ENCODE peak calls at places on chromosomes 12 and 14, in nine cellular contexts. S is IMR-90, M is lower leg skin, Z is pancreas, O is coronary artery, U is heart right ventricle, Y is AG04450, D is glutamatergic neuron, W is GM20000. B is an unnamed sample.

GRCh38 chr12:7155471-7156034 is 25.4 kb downstream of the CLSTN3 start:
- DNase-seq in M (no peak), S (no peak), Z (peak), U (no peak), Y (no peak), D (no peak), W (no peak), O (no peak), B (no peak)

GRCh38 chr14:99733221-99733550 is 49.1 kb downstream of the CYP46A1 start:
- DNase-seq in D (no peak), S (no peak), U (no peak), O (no peak), W (no peak), M (no peak), Y (no peak), Z (no peak), B (no peak)

GRCh38 chr14:100582496-100583165 is 4.6 kb downstream of the BEGAIN start:
- DNase-seq in U (no peak), D (peak), O (no peak), Z (no peak), Y (no peak), W (no peak), S (no peak), M (peak), B (no peak)

GRCh38 chr12:121908702-121909101 is 9.7 kb upstream of the CFAP251 start:
- DNase-seq in S (no peak), U (no peak), D (no peak), W (no peak), O (no peak), Z (no peak), M (no peak), Y (no peak), B (no peak)

GRCh38 chr12:30822385-30823139 is 67.8 kb upstream of the CAPRIN2 start:
- DNase-seq in Z (peak), Y (no peak), O (peak), D (peak), W (peak), U (peak), S (peak), M (peak), B (peak)

GRCh38 chr12:47905313-47905730 is 528 bp upstream of the VDR start:
- DNase-seq in Y (no peak), U (peak), Z (peak), M (peak), S (no peak), D (peak), O (no peak), W (peak), B (no peak)

GRCh38 chr12:117000316-117000715 is 89.6 kb downstream of the FBXW8 start:
- DNase-seq in Z (no peak), O (no peak), S (no peak), M (no peak), U (no peak), D (no peak), Y (no peak), W (no peak), B (no peak)

GRCh38 chr12:88955541-88955940 is 375.3 kb upstream of the KITLG start:
- DNase-seq in O (no peak), M (no peak), Y (no peak), W (no peak), S (no peak), D (no peak), Z (no peak), U (no peak), B (no peak)

GRCh38 chr12:59940676-59941342 is 345.0 kb downstream of the SLC16A7 start:
- DNase-seq in Z (no peak), M (no peak), W (no peak), U (no peak), S (no peak), O (no peak), Y (no peak), D (no peak), B (no peak)

GRCh38 chr12:11496157-11496851 is 100.9 kb upstream of the PRB2 start:
- DNase-seq in D (no peak), S (no peak), W (no peak), O (no peak), M (no peak), Y (no peak), Z (no peak), U (no peak), B (no peak)

GRCh38 chr14:51442513-51443175 is 202.6 kb downstream of the TMX1 start:
- DNase-seq in Y (peak), O (no peak), D (no peak), Z (no peak), W (no peak), M (no peak), U (no peak), S (peak), B (no peak)

GRCh38 chr12:49903700-49904423 is at the start of gene FAIM2:
- DNase-seq in S (peak), Z (no peak), O (no peak), Y (peak), M (no peak), D (peak), U (peak), W (no peak), B (peak)

GRCh38 chr12:32921397-32921796 is 24.8 kb upstream of the PKP2 start:
- DNase-seq in M (no peak), S (no peak), W (no peak), Y (no peak), D (no peak), O (no peak), U (no peak), Z (no peak), B (no peak)

GRCh38 chr14:65565948-65566347 is 153.4 kb downstream of the FUT8 start:
- DNase-seq in U (no peak), S (no peak), D (no peak), Z (no peak), W (no peak), M (no peak), Y (no peak), O (no peak), B (no peak)

GRCh38 chr12:48198619-48198973 is 4.5 kb downstream of the OR10AD1 start:
- DNase-seq in S (no peak), M (peak), U (peak), Y (no peak), W (no peak), Z (peak), D (peak), O (peak), B (no peak)

GRCh38 chr12:79935624-79936040 is 735 bp upstream of the PPP1R12A start:
- DNase-seq in W (peak), D (no peak), Z (no peak), U (no peak), Y (no peak), S (peak), O (no peak), M (no peak), B (no peak)

GRCh38 chr12:6535960-6536847 is 1.9 kb downstream of the GAPDH start:
- DNase-seq in W (no peak), M (no peak), Z (no peak), O (no peak), U (no peak), Y (no peak), D (no peak), S (no peak), B (no peak)

GRCh38 chr14:51242545-51243490 is 2.8 kb downstream of the TMX1 start:
- DNase-seq in S (no peak), O (no peak), D (peak), M (no peak), W (no peak), Z (no peak), U (no peak), Y (no peak), B (no peak)

GRCh38 chr12:18139989-18140596 is 50.1 kb upstream of the RERGL start:
- DNase-seq in M (no peak), D (no peak), S (peak), U (no peak), Y (no peak), O (no peak), Z (no peak), W (peak), B (no peak)

GRCh38 chr12:110224379-110225304 is 56.4 kb upstream of the ATP2A2 start:
- DNase-seq in Y (peak), Z (no peak), W (no peak), S (peak), O (no peak), U (no peak), D (no peak), M (no peak), B (no peak)

GRCh38 chr12:68007466-68007865 is 18.2 kb downstream of the IFNG-AS1 start:
- DNase-seq in Z (no peak), M (no peak), U (no peak), W (no peak), Y (no peak), S (peak), O (no peak), D (no peak), B (no peak)

DNA sequence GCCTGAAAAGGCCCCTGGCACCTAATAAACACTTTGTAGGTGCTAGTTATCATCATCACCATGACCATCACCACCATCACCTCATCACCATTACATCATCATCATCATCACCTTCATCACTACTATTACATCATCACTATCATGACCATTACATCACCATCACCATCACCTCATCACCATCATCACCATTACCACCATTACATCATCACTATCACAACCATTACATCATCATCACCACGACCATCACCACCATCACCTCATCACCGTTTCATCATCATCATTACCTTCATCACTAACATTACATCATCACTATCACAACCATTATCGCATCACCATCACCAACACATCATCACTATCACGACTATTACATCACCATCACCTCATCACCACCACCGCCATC is 132.8 kb downstream of the RIMBP2 start:
- DNase-seq in U (no peak), W (no peak), S (no peak), M (no peak), D (no peak), O (no peak), Z (no peak), Y (no peak), B (no peak)
- TF ChIP-seq CTCF in U (no peak), W (no peak), S (no peak), M (peak), D (no peak), O (no peak), Z (no peak), Y (no peak), B (no peak)

GRCh38 chr14:97013878-97014277 is 216.7 kb downstream of the VRK1 start:
- DNase-seq in W (no peak), S (no peak), D (no peak), O (no peak), M (no peak), Y (no peak), Z (no peak), U (no peak), B (no peak)

GRCh38 chr14:97005908-97006307 is 208.7 kb downstream of the VRK1 start:
- DNase-seq in M (no peak), S (no peak), U (no peak), O (no peak), Y (no peak), D (no peak), W (no peak), Z (no peak), B (no peak)

DNA sequence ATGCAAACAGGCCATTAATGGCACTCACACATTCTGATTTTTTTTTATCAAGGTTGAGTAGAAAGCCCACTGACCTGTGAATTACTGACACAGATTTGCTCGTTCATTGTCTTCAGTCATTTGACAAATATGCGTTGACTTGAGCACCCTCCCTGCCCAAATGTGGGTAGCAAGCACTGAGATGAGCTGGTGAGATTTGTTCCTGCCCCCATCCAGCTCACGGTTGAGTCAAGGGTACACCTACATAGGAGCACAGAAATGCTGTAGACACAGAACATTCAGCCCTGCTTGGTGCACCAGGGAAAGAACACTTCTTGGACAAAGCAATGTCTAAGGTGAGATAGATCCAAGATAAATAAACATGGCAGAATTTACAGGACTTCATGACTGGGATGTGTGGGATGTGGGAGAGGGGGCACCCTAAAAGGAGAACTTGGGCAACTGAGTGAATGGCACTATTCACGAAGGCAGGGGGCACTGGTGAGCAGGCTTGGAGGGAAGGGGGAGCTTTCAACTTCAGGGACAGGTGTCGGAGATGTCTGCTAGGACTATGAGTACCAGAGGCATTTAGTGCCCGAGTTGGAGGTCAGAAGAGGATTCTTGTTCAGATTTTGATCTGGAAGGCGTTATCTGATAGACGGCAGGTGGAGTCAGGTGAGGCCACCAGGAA is 213.4 kb downstream of the VRK1 start:
- DNase-seq in Z (no peak), M (no peak), W (no peak), D (no peak), Y (no peak), O (no peak), U (no peak), S (no peak), B (no peak)
- TF ChIP-seq CTCF in Z (no peak), M (no peak), W (no peak), D (peak), Y (no peak), O (no peak), U (no peak), S (no peak), B (peak)

GRCh38 chr12:78396538-78396937 is 468.0 kb upstream of the SYT1 start:
- DNase-seq in O (no peak), Y (no peak), S (no peak), Z (no peak), M (no peak), W (no peak), D (no peak), U (no peak), B (no peak)

GRCh38 chr12:78390920-78391319 is 473.7 kb upstream of the SYT1 start:
- DNase-seq in Z (no peak), M (no peak), U (no peak), O (no peak), D (no peak), S (no peak), Y (no peak), W (no peak), B (no peak)

GRCh38 chr12:78388461-78388860 is 476.1 kb upstream of the SYT1 start:
- DNase-seq in Z (no peak), O (no peak), W (no peak), Y (no peak), S (no peak), D (no peak), U (no peak), M (no peak), B (no peak)

GRCh38 chr12:78387721-78388120 is 476.9 kb upstream of the SYT1 start:
- DNase-seq in Y (no peak), M (no peak), S (no peak), U (no peak), O (no peak), W (no peak), D (no peak), Z (no peak), B (no peak)

GRCh38 chr12:78392918-78393317 is 471.7 kb upstream of the SYT1 start:
- DNase-seq in Z (no peak), S (peak), W (no peak), M (no peak), O (no peak), Y (no peak), U (no peak), D (no peak), B (no peak)
- TF ChIP-seq CTCF in Z (no peak), S (peak), W (no peak), M (no peak), O (no peak), Y (peak), U (no peak), D (no peak), B (peak)

DNA sequence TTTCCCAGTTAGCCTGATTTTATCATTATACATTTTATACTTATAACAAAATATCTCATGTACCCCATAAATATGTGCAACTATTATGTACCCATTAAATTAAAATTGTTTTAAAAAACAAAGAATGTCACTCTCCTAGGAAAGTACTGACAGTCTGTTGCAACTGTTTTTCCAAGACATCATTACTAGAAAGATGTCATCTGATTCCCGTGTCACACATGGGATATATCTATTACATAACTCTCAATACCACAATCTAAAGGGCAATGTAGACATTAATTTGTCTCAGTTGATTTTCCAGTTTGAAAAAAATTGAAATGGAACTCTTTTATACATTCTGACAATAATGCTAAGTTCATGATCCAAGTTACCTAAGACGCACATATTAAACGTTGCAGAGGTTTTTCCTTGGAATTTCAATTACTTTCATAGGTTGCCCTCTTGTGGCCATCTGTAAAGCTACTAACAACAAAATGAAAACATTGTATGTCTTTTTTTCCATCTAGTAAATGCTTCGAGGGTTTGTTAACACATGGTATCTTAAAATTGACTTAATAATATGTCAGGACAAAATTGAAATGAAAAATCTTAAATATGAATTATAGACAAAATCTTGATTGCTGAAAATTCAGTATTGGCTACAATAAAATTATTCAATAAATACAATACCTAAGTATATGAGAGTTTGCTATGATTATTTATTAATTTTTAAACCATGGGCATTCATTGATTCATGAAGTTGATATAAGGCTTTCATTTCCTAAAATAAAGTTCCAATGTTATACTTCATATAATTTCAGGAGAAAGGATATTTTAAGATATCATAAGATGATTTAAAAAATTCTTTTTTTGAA is 131.6 kb downstream of the PPFIA2 start:
- DNase-seq in Z (no peak), Y (peak), M (no peak), S (peak), U (no peak), D (no peak), W (peak), O (no peak), B (no peak)
- TF ChIP-seq CTCF in Z (peak), Y (peak), M (no peak), S (peak), U (peak), D (peak), W (no peak), O (peak), B (peak)

GRCh38 chr12:26043139-26044006 is 81.5 kb downstream of the BHLHE41 start:
- DNase-seq in Z (no peak), W (no peak), Y (no peak), U (no peak), S (no peak), M (no peak), O (no peak), D (no peak), B (no peak)

GRCh38 chr12:26042645-26043044 is 82.2 kb downstream of the BHLHE41 start:
- DNase-seq in D (no peak), O (no peak), U (no peak), Z (no peak), Y (no peak), S (no peak), M (no peak), W (no peak), B (no peak)

GRCh38 chr12:26046203-26046602 is 78.6 kb downstream of the BHLHE41 start:
- DNase-seq in D (no peak), O (no peak), S (no peak), Z (no peak), Y (no peak), U (no peak), W (no peak), M (no peak), B (no peak)

GRCh38 chr12:26044592-26044991 is 80.2 kb downstream of the BHLHE41 start:
- DNase-seq in Z (no peak), M (no peak), S (no peak), O (no peak), W (no peak), D (no peak), U (no peak), Y (no peak), B (no peak)

GRCh38 chr12:26044007-26044394 is 80.8 kb downstream of the BHLHE41 start:
- DNase-seq in O (no peak), S (peak), M (no peak), D (no peak), Y (no peak), U (no peak), Z (no peak), W (no peak), B (no peak)
- TF ChIP-seq CTCF in O (no peak), S (no peak), M (no peak), D (no peak), Y (no peak), U (no peak), Z (no peak), W (no peak), B (no peak)

DNA sequence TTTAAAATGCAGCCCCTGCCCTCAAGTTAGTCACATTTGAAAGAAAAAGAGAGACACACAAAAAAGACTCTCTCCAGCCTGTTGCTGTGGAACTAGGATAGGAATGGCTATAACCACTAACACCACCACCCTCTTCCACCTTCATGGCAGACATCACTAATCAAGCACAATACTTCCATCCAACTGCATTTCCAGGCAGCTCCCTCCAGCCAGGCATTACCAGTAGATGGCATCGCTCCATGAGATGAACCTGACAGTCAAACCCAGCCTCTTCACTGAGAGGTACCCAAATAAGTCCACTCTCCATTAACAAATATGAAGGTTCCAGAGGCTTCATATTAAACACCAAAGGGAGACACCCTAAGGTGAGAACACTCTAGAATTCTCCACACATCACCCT is 24.4 kb downstream of the SLC8B1 start:
- DNase-seq in W (no peak), U (no peak), O (no peak), Z (no peak), S (no peak), D (no peak), Y (no peak), M (no peak), B (no peak)
- TF ChIP-seq CTCF in W (no peak), U (no peak), O (no peak), Z (no peak), S (peak), D (no peak), Y (peak), M (no peak), B (no peak)

DNA sequence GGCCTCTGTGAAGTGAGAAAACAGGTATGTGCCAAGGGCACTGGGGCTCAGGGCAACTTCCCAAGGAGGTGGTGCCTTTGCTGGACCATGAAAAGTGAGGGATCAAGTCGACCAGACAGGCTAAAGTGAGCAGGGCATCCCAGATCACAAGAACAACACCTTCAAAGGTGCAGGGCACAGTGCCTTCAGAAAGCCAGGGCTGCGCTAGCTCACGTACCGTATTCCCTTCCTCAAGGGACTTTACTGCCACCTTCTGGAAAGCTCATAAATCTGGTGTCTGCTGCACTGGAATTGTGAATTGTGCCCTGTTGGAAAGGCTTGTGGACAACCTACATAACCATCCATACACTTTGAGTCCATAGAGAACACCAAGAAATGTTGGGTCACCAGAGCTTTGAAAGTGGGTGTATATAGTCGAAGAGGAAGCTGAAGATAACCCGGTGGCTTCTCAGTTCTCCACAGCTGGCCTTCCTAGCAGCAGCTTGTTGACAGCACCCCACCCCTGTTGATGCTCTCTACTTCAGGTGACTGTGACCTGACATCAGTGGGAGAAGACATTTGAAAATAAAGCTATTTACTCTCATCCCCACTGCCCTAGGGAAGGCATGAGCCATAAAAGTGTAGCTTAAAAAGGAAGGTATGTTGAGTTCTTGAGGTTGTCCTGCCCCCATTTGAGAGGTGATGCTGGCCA is 24.5 kb downstream of the FIGNL2 start:
- DNase-seq in Z (peak), O (no peak), Y (peak), W (no peak), U (no peak), M (no peak), D (no peak), S (peak), B (no peak)
- TF ChIP-seq CTCF in Z (peak), O (peak), Y (peak), W (no peak), U (peak), M (no peak), D (no peak), S (peak), B (peak)

GRCh38 chr12:53025250-53025649 is 19.0 kb downstream of the EIF4B start:
- DNase-seq in M (no peak), S (no peak), Y (no peak), D (no peak), Z (no peak), W (no peak), U (no peak), O (no peak), B (no peak)
- TF ChIP-seq CTCF in M (no peak), S (no peak), Y (no peak), D (no peak), Z (no peak), W (no peak), U (no peak), O (no peak), B (no peak)